ENCODE peak calls at places on chromosomes 4 and X, in six cellular contexts. V is heart right ventricle, R is fibroblast of lung, M is H9, I is OCI-LY7, U is thoracic aorta. S is an unnamed sample.

GRCh38 chrX:73446831-73447230 is at the start of gene CDX4:
- DNase-seq in V (no peak), R (no peak), M (peak; percentile 57), I (no peak), U (no peak), S (no peak)

GRCh38 chr4:83413676-83414075 is 41.9 kb downstream of the HELQ start:
- DNase-seq in V (no peak), R (peak; percentile 6), M (no peak), I (no peak), U (no peak), S (no peak)

GRCh38 chrX:110944323-110944761 is 148.7 kb upstream of the CHRDL1 start:
- DNase-seq in V (no peak), R (peak; percentile 11), M (peak; percentile 62), I (no peak), U (no peak), S (no peak)

GRCh38 chr4:22474636-22475310 is 41.1 kb downstream of the ADGRA3 start:
- DNase-seq in V (no peak), R (no peak), M (no peak), I (no peak), U (no peak), S (no peak)

GRCh38 chr4:166222271-166222670 is 349.2 kb downstream of the TLL1 start:
- DNase-seq in V (no peak), R (no peak), M (no peak), I (no peak), U (no peak), S (no peak)

GRCh38 chr4:173167793-173168395 is 717 bp upstream of the GALNT7 start:
- DNase-seq in V (peak; percentile 13), R (peak; percentile 61), M (peak; percentile 66), I (peak; percentile 66), U (no peak), S (peak; percentile 33)

GRCh38 chr4:73599182-73599581 is 21.1 kb downstream of the RASSF6 start:
- DNase-seq in V (no peak), R (peak; percentile 75), M (peak; percentile 82), I (peak; percentile 65), U (no peak), S (no peak)

GRCh38 chr4:183571350-183572076 is 66.7 kb downstream of the ING2 start:
- DNase-seq in V (no peak), R (peak; percentile 53), M (no peak), I (no peak), U (no peak), S (no peak)

GRCh38 chr4:185573651-185574199 is 38.4 kb upstream of the PDLIM3 start:
- DNase-seq in V (peak; percentile 27), R (peak; percentile 85), M (peak; percentile 88), I (no peak), U (no peak), S (no peak)

GRCh38 chr4:151356510-151356909 is 31.1 kb upstream of the SH3D19 start:
- DNase-seq in V (no peak), R (peak; percentile 29), M (no peak), I (no peak), U (no peak), S (no peak)

GRCh38 chr4:72744103-72744725 is 175.2 kb upstream of the ADAMTS3 start:
- DNase-seq in V (no peak), R (peak; percentile 55), M (no peak), I (no peak), U (no peak), S (no peak)

GRCh38 chrX:41184312-41184711 is 99.1 kb downstream of the USP9X start:
- DNase-seq in V (no peak), R (no peak), M (no peak), I (peak; percentile 28), U (no peak), S (peak; percentile 23)

GRCh38 chr4:86939123-86939522 is 4.3 kb downstream of the AFF1 start:
- DNase-seq in V (no peak), R (no peak), M (no peak), I (peak; percentile 48), U (no peak), S (no peak)

GRCh38 chrX:20545538-20545937 is 278.8 kb upstream of the RPS6KA3 start:
- DNase-seq in V (peak; percentile 3), R (peak; percentile 63), M (no peak), I (no peak), U (no peak), S (no peak)

GRCh38 chrX:96407043-96407442 is 277.6 kb upstream of the DIAPH2 start:
- DNase-seq in V (no peak), R (peak; percentile 29), M (no peak), I (no peak), U (no peak), S (no peak)

GRCh38 chrX:133335027-133335426 is 80.3 kb downstream of the GPC4 start:
- DNase-seq in V (peak; percentile 3), R (peak; percentile 33), M (no peak), I (peak; percentile 20), U (no peak), S (peak; percentile 12)

GRCh38 chrX:25084446-25084845 is 68.7 kb upstream of the ARX start:
- DNase-seq in V (no peak), R (no peak), M (no peak), I (no peak), U (no peak), S (no peak)

GRCh38 chr4:54234497-54235205 is 5.6 kb downstream of the PDGFRA start:
- DNase-seq in V (no peak), R (no peak), M (no peak), I (no peak), U (no peak), S (no peak)
- TF ChIP-seq CTCF in V (peak; percentile 1), R (peak; percentile 14), M (no peak), I (peak; percentile 54), U (no peak), S (no peak)

GRCh38 chr4:18568600-18568999 is 547.0 kb upstream of the LCORL start:
- DNase-seq in V (no peak), R (no peak), M (no peak), I (no peak), U (no peak), S (no peak)
- TF ChIP-seq CTCF in V (no peak), R (no peak), M (peak; percentile 42), I (no peak), U (no peak), S (no peak)

GRCh38 chrX:106415276-106415895 is 196.4 kb upstream of the RADX start:
- DNase-seq in V (no peak), R (peak; percentile 6), M (no peak), I (peak; percentile 29), U (no peak), S (peak; percentile 22)
- TF ChIP-seq CTCF in V (peak; percentile 71), R (peak; percentile 61), M (peak; percentile 66), I (peak; percentile 74), U (no peak), S (peak; percentile 49)

DNA sequence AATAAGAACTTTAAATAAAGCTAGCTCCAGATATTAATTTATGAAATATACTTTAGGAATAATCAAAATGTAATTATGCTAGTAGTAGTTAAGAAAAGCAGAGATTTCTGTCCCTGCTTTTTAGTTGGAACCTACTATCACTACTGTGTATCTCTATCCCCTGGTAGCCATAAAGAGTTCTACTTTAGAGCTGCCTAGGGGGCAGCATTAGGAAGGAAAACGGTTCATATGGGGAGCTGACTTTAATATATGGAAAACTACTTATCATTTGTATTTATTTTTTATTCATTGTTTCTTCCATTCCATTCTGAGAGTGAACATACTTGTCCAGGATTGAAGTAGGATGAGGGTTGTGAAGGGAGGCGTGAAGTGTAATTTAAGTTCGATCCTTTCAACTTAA is 40.9 kb downstream of the CPEB2 start:
- DNase-seq in V (no peak), R (no peak), M (no peak), I (peak; percentile 3), U (no peak), S (no peak)
- TF ChIP-seq CTCF in V (no peak), R (peak; percentile 29), M (peak; percentile 55), I (peak; percentile 65), U (no peak), S (no peak)

GRCh38 chrX:145394344-145394743 is 147.0 kb downstream of the SPANXN1 start:
- DNase-seq in V (no peak), R (no peak), M (no peak), I (no peak), U (no peak), S (no peak)

GRCh38 chrX:145396612-145397011 is 149.3 kb downstream of the SPANXN1 start:
- DNase-seq in V (no peak), R (no peak), M (no peak), I (no peak), U (no peak), S (no peak)

GRCh38 chrX:145393702-145394235 is 146.5 kb downstream of the SPANXN1 start:
- DNase-seq in V (no peak), R (no peak), M (peak; percentile 38), I (peak; percentile 11), U (no peak), S (peak; percentile 3)
- TF ChIP-seq CTCF in V (no peak), R (peak; percentile 17), M (peak; percentile 65), I (peak; percentile 66), U (no peak), S (peak; percentile 35)

DNA sequence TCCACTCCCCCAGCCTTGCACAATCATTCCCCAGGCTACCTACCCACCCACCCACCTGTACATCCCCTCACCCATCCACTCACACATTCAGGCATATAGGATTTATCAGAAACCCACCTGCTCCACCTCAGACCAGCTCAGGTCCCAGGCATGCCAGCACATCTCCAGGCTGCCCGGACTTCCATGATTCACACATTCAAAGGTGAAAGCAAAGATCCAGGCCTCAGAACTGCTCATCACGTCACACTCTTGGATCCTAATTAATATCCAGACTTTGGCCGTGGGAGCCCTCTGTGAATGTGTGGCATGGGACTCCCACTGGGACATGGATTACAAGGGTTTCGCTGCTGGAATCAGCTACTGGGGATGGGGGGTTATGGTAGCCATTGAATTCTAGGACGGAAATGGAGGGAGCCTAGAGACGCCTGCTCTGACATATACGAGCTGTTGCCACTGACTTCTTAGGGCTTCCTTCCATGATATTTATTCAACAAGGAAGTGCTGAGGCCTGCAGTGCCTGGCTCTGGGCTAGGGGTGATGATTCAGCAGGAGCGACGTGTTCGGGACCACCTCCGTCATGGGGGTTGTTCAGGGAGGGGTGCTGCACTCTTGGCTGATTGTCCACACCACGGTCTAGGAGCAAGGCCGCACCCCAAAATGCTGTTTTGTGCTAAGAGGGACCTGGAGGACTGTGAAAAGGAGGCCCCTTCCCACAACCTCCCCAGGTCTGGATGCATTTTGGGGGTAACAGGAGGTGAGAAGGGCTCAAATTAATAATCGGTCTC is 56.9 kb upstream of the ADRA2C start:
- DNase-seq in V (no peak), R (no peak), M (no peak), I (no peak), U (no peak), S (no peak)
- TF ChIP-seq CTCF in V (no peak), R (no peak), M (no peak), I (no peak), U (no peak), S (no peak)

GRCh38 chr4:122331195-122331594 is 47.6 kb upstream of the ADAD1 start:
- DNase-seq in V (no peak), R (no peak), M (no peak), I (no peak), U (no peak), S (no peak)

GRCh38 chr4:122334828-122335227 is 44.0 kb upstream of the ADAD1 start:
- DNase-seq in V (no peak), R (no peak), M (no peak), I (no peak), U (no peak), S (no peak)

GRCh38 chr4:122326908-122327307 is 51.9 kb upstream of the ADAD1 start:
- DNase-seq in V (no peak), R (no peak), M (no peak), I (no peak), U (no peak), S (no peak)

GRCh38 chr4:122329876-122330595 is 48.8 kb upstream of the ADAD1 start:
- DNase-seq in V (no peak), R (peak; percentile 79), M (no peak), I (no peak), U (no peak), S (no peak)

GRCh38 chr4:122328893-122329292 is 49.9 kb upstream of the ADAD1 start:
- DNase-seq in V (no peak), R (no peak), M (no peak), I (no peak), U (no peak), S (no peak)
- TF ChIP-seq CTCF in V (no peak), R (no peak), M (no peak), I (no peak), U (no peak), S (no peak)